ENCODE peak calls at places on chromosomes 12 and 14, in six cellular contexts. J is LoVo, C is LNCaP clone FGC, U is ureter, Z is left cardiac atrium, F is RWPE2. E is an unnamed sample.

GRCh38 chr12:109088818-109089217 is 4.5 kb downstream of the ALKBH2 start:
- DNase-seq in J (no peak), C (no peak), U (no peak), Z (no peak), F (no peak), E (no peak)

GRCh38 chr12:46442239-46442638 is 69.7 kb upstream of the SLC38A2 start:
- DNase-seq in J (no peak), C (no peak), U (no peak), Z (no peak), F (no peak), E (no peak)

GRCh38 chr14:22650046-22650739 is 6.0 kb upstream of the OR6J1 start:
- DNase-seq in J (no peak), C (no peak), U (peak), Z (no peak), F (no peak), E (no peak)

GRCh38 chr12:80837342-80837978 is 100.3 kb downstream of the LIN7A start:
- DNase-seq in J (peak), C (no peak), U (peak), Z (no peak), F (no peak), E (no peak)

GRCh38 chr14:71467419-71467818 is 464.8 kb upstream of the RGS6 start:
- DNase-seq in J (no peak), C (no peak), U (no peak), Z (no peak), F (no peak), E (no peak)

GRCh38 chr14:57889245-57889644 is 23.4 kb upstream of the SLC35F4 start:
- DNase-seq in J (peak), C (no peak), U (peak), Z (peak), F (no peak), E (no peak)

GRCh38 chr14:97065305-97066067 is 268.3 kb downstream of the VRK1 start:
- DNase-seq in J (no peak), C (no peak), U (no peak), Z (no peak), F (no peak), E (no peak)

GRCh38 chr12:52495385-52495784 is 2.3 kb upstream of the KRT6A start:
- DNase-seq in J (peak), C (no peak), U (no peak), Z (no peak), F (no peak), E (no peak)

GRCh38 chr12:6332459-6332858 is 9.4 kb downstream of the TNFRSF1A start:
- DNase-seq in J (no peak), C (no peak), U (no peak), Z (no peak), F (no peak), E (no peak)

GRCh38 chr14:77589099-77589498 is 27.3 kb downstream of the SPTLC2 start:
- DNase-seq in J (no peak), C (no peak), U (no peak), Z (no peak), F (no peak), E (no peak)

GRCh38 chr14:98278805-98279204 is 993.2 kb downstream of the BCL11B start:
- DNase-seq in J (no peak), C (no peak), U (no peak), Z (no peak), F (no peak), E (no peak)

GRCh38 chr12:120761581-120761980 is 36.0 kb downstream of the ACADS start:
- DNase-seq in J (no peak), C (no peak), U (no peak), Z (no peak), F (no peak), E (no peak)

GRCh38 chr12:80293759-80294158 is 150.3 kb upstream of the PTPRQ start:
- DNase-seq in J (no peak), C (no peak), U (no peak), Z (no peak), F (no peak), E (no peak)

GRCh38 chr14:73741386-73741875 is 27.2 kb upstream of the PNMA1 start:
- DNase-seq in J (peak), C (no peak), U (peak), Z (peak), F (peak), E (no peak)